ENCODE peak calls at places on chromosomes 7 and 10, in eight cellular contexts. F is ovary; C is HFFc6; V is NCI-H345; P is stomach; L is thoracic aorta; X is CD8-positive, alpha-beta T cell; O is NCI-H1105 treated with DMSO at 0.1 percent for 48 hours. J is an unnamed sample.

GRCh38 chr10:4914213-4914850 is 48.9 kb upstream of the AKR1C1 start:
- DNase-seq in X (no peak), P (no peak), C (no peak), F (no peak), O (no peak), L (no peak), V (no peak), J (no peak)

GRCh38 chr7:18498327-18498726 is 2.8 kb downstream of the HDAC9 start:
- DNase-seq in L (no peak), P (no peak), O (no peak), C (no peak), V (no peak), X (no peak), F (no peak), J (no peak)

GRCh38 chr7:45647967-45648670 is 74.0 kb downstream of the ADCY1 start:
- DNase-seq in C (no peak), X (no peak), V (no peak), F (no peak), L (no peak), P (peak), O (no peak), J (no peak)

GRCh38 chr10:99630439-99630838 is 10.2 kb upstream of the SLC25A28 start:
- DNase-seq in F (no peak), O (peak), L (no peak), C (peak), V (no peak), P (peak), X (no peak), J (no peak)

GRCh38 chr10:14022052-14022451 is 308.7 kb downstream of the FRMD4A start:
- DNase-seq in F (no peak), X (no peak), O (no peak), L (no peak), V (no peak), P (no peak), C (no peak), J (no peak)

GRCh38 chr7:8365499-8366110 is 67.8 kb upstream of the NXPH1 start:
- DNase-seq in C (peak), F (no peak), O (peak), L (no peak), V (peak), X (no peak), P (no peak), J (peak)

GRCh38 chr10:69801094-69801433 is 642 bp upstream of the COL13A1 start:
- DNase-seq in L (no peak), V (no peak), F (peak), P (peak), O (peak), C (peak), X (no peak), J (no peak)

GRCh38 chr10:5976689-5977470 is 463 bp downstream of the IL15RA start:
- DNase-seq in V (no peak), F (peak), L (no peak), P (peak), C (peak), O (no peak), X (peak), J (no peak)

GRCh38 chr10:3623746-3624145 is 161.3 kb downstream of the KLF6 start:
- DNase-seq in X (no peak), C (peak), P (no peak), V (no peak), L (no peak), O (no peak), F (no peak), J (no peak)

GRCh38 chr10:767794-768193 is 78.3 kb upstream of the DIP2C start:
- DNase-seq in X (no peak), F (no peak), P (no peak), V (no peak), O (no peak), L (no peak), C (no peak), J (no peak)

GRCh38 chr7:69776611-69777010 is 178.3 kb downstream of the AUTS2 start:
- DNase-seq in X (no peak), C (no peak), P (no peak), F (no peak), O (no peak), L (no peak), V (no peak), J (no peak)

GRCh38 chr7:46352335-46352954 is 431.4 kb upstream of the IGFBP3 start:
- DNase-seq in V (peak), P (no peak), X (no peak), L (no peak), C (peak), F (no peak), O (peak), J (no peak)

GRCh38 chr7:100585511-100586265 is at the start of gene LRCH4:
- DNase-seq in O (peak), X (peak), P (peak), F (no peak), V (peak), L (no peak), C (no peak), J (no peak)

GRCh38 chr7:2116903-2117680 is 115.7 kb downstream of the MAD1L1 start:
- DNase-seq in V (no peak), X (no peak), F (peak), P (peak), L (no peak), C (no peak), O (no peak), J (no peak)

GRCh38 chr7:4875391-4875790 is 8.1 kb downstream of the RADIL start:
- DNase-seq in F (no peak), V (no peak), X (no peak), L (no peak), O (no peak), P (no peak), C (no peak), J (no peak)

GRCh38 chr10:6537704-6538103 is 42.4 kb downstream of the PRKCQ start:
- DNase-seq in P (no peak), F (no peak), O (no peak), C (no peak), V (no peak), L (no peak), X (no peak), J (no peak)

GRCh38 chr7:142440219-142441073 is 182.6 kb upstream of the PRSS58 start:
- DNase-seq in O (no peak), L (no peak), P (no peak), X (no peak), C (peak), F (no peak), V (no peak), J (no peak)

GRCh38 chr7:128422856-128423255 is 13.1 kb upstream of the IMPDH1 start:
- DNase-seq in O (no peak), V (no peak), X (no peak), C (no peak), P (no peak), F (no peak), L (no peak), J (no peak)

GRCh38 chr7:12995912-12996469 is 308.6 kb downstream of the ARL4A start:
- DNase-seq in P (no peak), X (no peak), V (no peak), O (no peak), F (no peak), L (no peak), C (no peak), J (no peak)

GRCh38 chr7:887488-887820 is 11.1 kb downstream of the GET4 start:
- DNase-seq in F (no peak), L (no peak), X (no peak), O (no peak), V (no peak), P (no peak), C (no peak), J (no peak)

GRCh38 chr10:133393401-133394063 is 425 bp upstream of the MTG1 start:
- DNase-seq in F (no peak), L (no peak), P (peak), X (no peak), C (no peak), V (no peak), O (no peak), J (no peak)

GRCh38 chr10:69630651-69631400 is 779 bp downstream of the FAM241B start:
- DNase-seq in O (no peak), L (no peak), F (no peak), X (no peak), V (no peak), C (no peak), P (no peak), J (no peak)

GRCh38 chr10:114384601-114385000 is 19.7 kb downstream of the AFAP1L2 start:
- DNase-seq in C (no peak), P (no peak), F (no peak), X (no peak), V (no peak), L (no peak), O (no peak), J (no peak)

GRCh38 chr7:140623995-140624902 is 16.4 kb downstream of the DENND2A start:
- DNase-seq in P (no peak), V (peak), C (no peak), F (no peak), L (no peak), O (peak), X (no peak), J (no peak)

GRCh38 chr10:28139138-28139537 is 140.3 kb upstream of the ODAD2 start:
- DNase-seq in F (no peak), V (no peak), L (no peak), X (no peak), P (no peak), O (no peak), C (peak), J (no peak)

GRCh38 chr10:42963302-42963701 is 113.6 kb upstream of the RET start:
- DNase-seq in C (no peak), P (peak), V (no peak), O (no peak), X (no peak), F (no peak), L (no peak), J (no peak)

GRCh38 chr7:78939669-78940068 is 513.8 kb downstream of the MAGI2 start:
- DNase-seq in X (no peak), F (no peak), O (no peak), V (peak), P (no peak), L (no peak), C (no peak), J (no peak)

GRCh38 chr7:113928113-113928512 is 9.3 kb upstream of the PPP1R3A start:
- DNase-seq in C (no peak), F (no peak), P (no peak), X (no peak), V (no peak), O (no peak), L (no peak), J (no peak)

GRCh38 chr10:22984066-22984465 is 56.2 kb downstream of the ARMC3 start:
- DNase-seq in C (no peak), V (no peak), L (no peak), X (no peak), O (no peak), P (no peak), F (no peak), J (no peak)

GRCh38 chr7:130107949-130108674 is 37.8 kb downstream of the KLHDC10 start:
- DNase-seq in X (no peak), P (no peak), V (no peak), C (no peak), O (no peak), F (no peak), L (no peak), J (no peak)